ENCODE peak calls at places on chromosomes 3 and 15, in five cellular contexts. T is RKO; R is activated CD4-positive, alpha-beta T cell treated with anti-CD3 and anti-CD28 coated beads for 48 hours; L is lower lobe of right lung; V is substantia nigra. I is an unnamed sample.

GRCh38 chr3:175404667-175405066 is 545.5 kb downstream of the NAALADL2 start:
- DNase-seq in T (no peak), R (no peak), L (no peak), V (no peak), I (no peak)

GRCh38 chr3:36124118-36124796 is 256.0 kb upstream of the STAC start:
- DNase-seq in T (peak), R (no peak), L (no peak), V (no peak), I (no peak)

GRCh38 chr15:72521682-72522081 is 47.6 kb downstream of the ARIH1 start:
- DNase-seq in T (no peak), R (no peak), L (no peak), V (no peak), I (peak)

GRCh38 chr3:47715928-47716327 is 65.8 kb downstream of the SMARCC1 start:
- DNase-seq in T (peak), R (no peak), L (no peak), V (no peak), I (no peak)

GRCh38 chr3:146223401-146224373 is 27.2 kb downstream of the PLSCR4 start:
- DNase-seq in T (no peak), R (no peak), L (no peak), V (no peak), I (no peak)

GRCh38 chr15:51708013-51708412 is 26.7 kb downstream of the SCG3 start:
- DNase-seq in T (no peak), R (no peak), L (no peak), V (no peak), I (no peak)

GRCh38 chr15:40087991-40088928 is 20.4 kb downstream of the BMF start:
- DNase-seq in T (no peak), R (no peak), L (no peak), V (no peak), I (no peak)

GRCh38 chr3:69325151-69325550 is 60.7 kb downstream of the FRMD4B start:
- DNase-seq in T (no peak), R (no peak), L (no peak), V (no peak), I (no peak)

GRCh38 chr3:12990781-12991480 is 82.3 kb downstream of the IQSEC1 start:
- DNase-seq in T (peak), R (no peak), L (no peak), V (no peak), I (no peak)

GRCh38 chr15:32898991-32899613 is 181.3 kb downstream of the GREM1 start:
- DNase-seq in T (no peak), R (no peak), L (no peak), V (no peak), I (no peak)

GRCh38 chr3:15102256-15102655 is 3.3 kb upstream of the RBSN start:
- DNase-seq in T (no peak), R (no peak), L (peak), V (peak), I (no peak)

GRCh38 chr3:177104299-177104992 is 92.8 kb downstream of the TBL1XR1 start:
- DNase-seq in T (no peak), R (no peak), L (no peak), V (no peak), I (no peak)

I was measured in activated CD4-positive, alpha-beta memory T cell treated with anti-CD3 and anti-CD28 coated beads for 36 hours.